ENCODE peak calls at places on chromosomes 7 and 10, in six cellular contexts. Y is psoas muscle, O is CD14-positive monocyte, S is progenitor cell of endocrine pancreas, J is fibroblast of the aortic adventitia, U is choroid plexus epithelial cell. A is an unnamed sample.

GRCh38 chr10:59625842-59626522 is 83.7 kb downstream of the SLC16A9 start:
- DNase-seq in U (peak; percentile 88), S (peak; percentile 19), O (no peak), J (peak; percentile 92), Y (no peak), A (peak; percentile 55)

GRCh38 chr10:87603769-87604168 is 55.9 kb upstream of the PAPSS2 start:
- DNase-seq in O (no peak), Y (no peak), S (no peak), U (peak; percentile 60), J (peak; percentile 40), A (no peak)

GRCh38 chr10:78407009-78407711 is 373.5 kb downstream of the RPS24 start:
- DNase-seq in O (no peak), J (peak; percentile 88), U (peak; percentile 96), S (peak; percentile 80), Y (peak; percentile 64), A (peak; percentile 56)

GRCh38 chr10:17219024-17219423 is 9.0 kb upstream of the VIM start:
- DNase-seq in Y (no peak), O (no peak), U (no peak), J (peak; percentile 52), S (no peak), A (no peak)

GRCh38 chr7:98202367-98203195 is 8.7 kb upstream of the BHLHA15 start:
- DNase-seq in S (no peak), Y (no peak), J (no peak), U (peak; percentile 26), O (no peak), A (peak; percentile 94)

GRCh38 chr7:159140170-159140910 is 4.3 kb downstream of the VIPR2 start:
- DNase-seq in O (no peak), U (no peak), S (no peak), Y (no peak), J (no peak), A (no peak)

GRCh38 chr10:5873515-5873995 is 16.1 kb downstream of the ANKRD16 start:
- DNase-seq in J (peak; percentile 88), U (peak; percentile 85), O (no peak), S (peak; percentile 39), Y (peak; percentile 32), A (peak; percentile 82)

GRCh38 chr10:62183442-62183841 is 85.2 kb downstream of the RTKN2 start:
- DNase-seq in S (no peak), U (no peak), O (no peak), Y (no peak), J (no peak), A (peak; percentile 42)

GRCh38 chr10:31774291-31774900 is 154.2 kb downstream of the ARHGAP12 start:
- DNase-seq in U (no peak), S (no peak), O (no peak), J (no peak), Y (no peak), A (no peak)

GRCh38 chr10:4240641-4241197 is 455.7 kb upstream of the KLF6 start:
- DNase-seq in J (peak; percentile 85), Y (no peak), U (peak; percentile 81), S (no peak), O (no peak), A (no peak)

GRCh38 chr10:11208243-11208642 is 190.6 kb downstream of the CELF2 start:
- DNase-seq in S (no peak), O (no peak), U (no peak), J (no peak), Y (no peak), A (no peak)

GRCh38 chr10:3995302-3996210 is 210.5 kb upstream of the KLF6 start:
- DNase-seq in Y (no peak), S (no peak), U (peak; percentile 59), J (peak; percentile 68), O (no peak), A (no peak)

GRCh38 chr10:118017850-118018249 is 28.9 kb downstream of the RAB11FIP2 start:
- DNase-seq in Y (no peak), U (no peak), S (no peak), O (no peak), J (no peak), A (no peak)

GRCh38 chr7:40659231-40659630 is 524.4 kb downstream of the SUGCT start:
- DNase-seq in S (no peak), J (no peak), O (no peak), Y (no peak), U (no peak), A (no peak)

GRCh38 chr10:17425584-17426262 is 28.7 kb downstream of the ST8SIA6 start:
- DNase-seq in O (no peak), U (no peak), Y (no peak), S (no peak), J (no peak), A (no peak)

GRCh38 chr7:465710-466400 is 53.8 kb downstream of the PDGFA start:
- DNase-seq in Y (no peak), O (peak; percentile 30), U (no peak), J (no peak), S (no peak), A (no peak)

DNA sequence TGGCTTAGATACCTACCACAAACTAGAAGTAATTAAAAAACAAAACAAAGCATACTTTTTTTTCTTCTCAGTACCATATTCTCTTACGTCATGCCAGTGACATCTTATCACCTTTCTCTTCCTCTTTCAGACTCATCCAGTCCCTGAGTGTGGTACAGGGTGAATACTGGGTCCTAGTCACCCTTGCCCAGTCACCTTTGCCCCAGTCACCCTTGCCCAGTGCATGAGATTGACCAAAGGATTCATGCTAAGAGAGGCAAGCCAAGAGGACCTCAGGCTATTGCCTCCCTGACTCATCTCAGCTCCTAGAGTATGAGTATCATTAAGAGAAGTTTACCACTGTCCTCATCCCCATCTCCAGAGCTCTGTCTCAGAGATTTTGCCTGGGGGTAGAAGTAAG is 10.0 kb upstream of the TSPAN12 start:
- DNase-seq in S (no peak), J (no peak), Y (no peak), U (no peak), O (no peak), A (peak; percentile 31)
- TF ChIP-seq CTCF in S (no peak), J (no peak), Y (no peak), U (no peak), O (no peak), A (no peak)

GRCh38 chr7:91288208-91288824 is 24.1 kb downstream of the FZD1 start:
- DNase-seq in Y (peak; percentile 16), O (no peak), U (peak; percentile 53), J (no peak), S (no peak), A (no peak)
- TF ChIP-seq CTCF in Y (peak; percentile 33), O (peak; percentile 65), U (peak; percentile 69), J (peak; percentile 27), S (peak; percentile 45), A (peak; percentile 49)

GRCh38 chr7:23462846-23463245 is 7.4 kb downstream of the IGF2BP3 start:
- DNase-seq in O (no peak), S (no peak), U (peak; percentile 82), Y (no peak), J (peak; percentile 75), A (peak; percentile 21)
- TF ChIP-seq CTCF in O (no peak), S (no peak), U (peak; percentile 55), Y (peak; percentile 44), J (peak; percentile 46), A (no peak)

GRCh38 chr10:25084447-25084846 is 68.0 kb downstream of the THNSL1 start:
- DNase-seq in J (no peak), S (no peak), O (no peak), U (no peak), Y (no peak), A (no peak)
- TF ChIP-seq CTCF in J (no peak), S (no peak), O (no peak), U (no peak), Y (no peak), A (no peak)

DNA sequence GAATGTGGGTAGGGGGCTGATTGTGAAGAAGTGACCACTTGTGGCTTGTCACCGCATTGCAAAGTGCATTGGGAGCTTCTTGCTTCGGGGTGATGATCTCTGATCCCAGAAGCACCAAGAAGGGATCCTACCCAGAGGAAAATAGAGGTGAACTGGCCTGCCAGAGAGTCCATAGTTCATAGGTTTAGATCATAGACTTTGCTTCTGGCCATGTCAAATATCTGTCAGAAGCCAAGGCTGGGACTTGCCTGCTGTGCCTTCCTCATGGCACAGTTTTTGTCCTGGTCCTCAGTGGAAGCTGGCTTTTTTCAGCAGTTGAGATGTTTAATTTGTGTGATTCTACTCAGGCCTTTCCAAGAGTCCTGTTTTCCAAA is 1.1 kb downstream of the ZSWIM8 start:
- DNase-seq in J (no peak), Y (no peak), U (no peak), O (no peak), S (no peak), A (no peak)
- TF ChIP-seq CTCF in J (no peak), Y (no peak), U (no peak), O (no peak), S (no peak), A (no peak)

GRCh38 chr10:122115874-122116273 is 126.9 kb downstream of the TACC2 start:
- DNase-seq in U (no peak), Y (no peak), S (no peak), J (no peak), O (no peak), A (no peak)

GRCh38 chr10:122114156-122114747 is 125.3 kb downstream of the TACC2 start:
- DNase-seq in U (no peak), S (no peak), J (peak; percentile 43), Y (no peak), O (no peak), A (no peak)

GRCh38 chr10:122112021-122112616 is 123.2 kb downstream of the TACC2 start:
- DNase-seq in O (no peak), S (no peak), Y (no peak), U (peak; percentile 44), J (no peak), A (peak; percentile 38)

GRCh38 chr10:122112625-122113160 is 123.7 kb downstream of the TACC2 start:
- DNase-seq in Y (peak; percentile 90), J (peak; percentile 95), S (peak; percentile 71), U (peak; percentile 93), O (no peak), A (peak; percentile 51)

GRCh38 chr10:122113161-122113944 is 124.4 kb downstream of the TACC2 start:
- DNase-seq in O (no peak), U (peak; percentile 66), S (peak; percentile 66), J (peak; percentile 75), Y (peak; percentile 73), A (peak; percentile 75)
- TF ChIP-seq CTCF in O (no peak), U (peak; percentile 65), S (peak; percentile 71), J (peak; percentile 69), Y (peak; percentile 42), A (no peak)

A was measured in GM20000.